ENCODE peak calls at places on chromosomes 2 and 18, in eight cellular contexts. S, D, N, T, Q, H, B and X are unnamed samples.

GRCh38 chr2:191113761-191114160 is 37.0 kb downstream of the STAT4 start:
- DNase-seq in D (no peak), Q (no peak), N (no peak), H (no peak), S (no peak), T (no peak), B (no peak), X (no peak)

GRCh38 chr2:9656270-9656766 is 25.5 kb upstream of the YWHAQ start:
- DNase-seq in D (no peak), B (no peak), N (peak), T (no peak), S (no peak), H (no peak), Q (no peak), X (no peak)

GRCh38 chr2:54274781-54275242 is 18.8 kb upstream of the TSPYL6 start:
- DNase-seq in N (no peak), B (no peak), D (no peak), H (no peak), S (peak), Q (no peak), T (no peak), X (no peak)

GRCh38 chr2:213015387-213016165 is 135.8 kb downstream of the IKZF2 start:
- DNase-seq in Q (no peak), B (no peak), S (no peak), H (no peak), N (no peak), D (no peak), T (no peak), X (no peak)

GRCh38 chr2:234496835-234497591 is at the start of gene ARL4C:
- DNase-seq in Q (peak), D (peak), N (peak), S (peak), B (no peak), H (peak), T (peak), X (peak)

GRCh38 chr2:237122214-237122666 is 36.6 kb downstream of the COPS8 start:
- DNase-seq in D (peak), B (peak), Q (no peak), S (peak), N (peak), T (peak), H (no peak), X (no peak)

GRCh38 chr2:7517851-7518250 is 600.6 kb downstream of the RNF144A start:
- DNase-seq in T (no peak), B (no peak), S (no peak), N (no peak), Q (no peak), H (no peak), D (no peak), X (no peak)

GRCh38 chr18:63224574-63224973 is 95.0 kb downstream of the BCL2 start:
- DNase-seq in H (no peak), D (no peak), T (no peak), Q (no peak), S (no peak), N (no peak), B (no peak), X (no peak)